ENCODE peak calls at places on chromosomes 13 and 19, in nine cellular contexts. C, R, G, X, Z, N, B, F and M are unnamed samples.

GRCh38 chr13:59534806-59535205 is 628.9 kb downstream of the DIAPH3 start:
- DNase-seq in C (no peak), R (no peak), G (peak; percentile 13), X (no peak), Z (no peak), N (no peak), B (no peak), F (no peak), M (no peak)

GRCh38 chr19:18897108-18898029 is 1.4 kb upstream of the CERS1 start:
- DNase-seq in C (no peak), R (no peak), G (no peak), X (no peak), Z (no peak), N (no peak), B (no peak), F (no peak), M (no peak)

GRCh38 chr19:35144600-35145436 is 1.8 kb downstream of the FXYD7 start:
- DNase-seq in C (peak; percentile 66), R (no peak), G (no peak), X (no peak), Z (no peak), N (peak; percentile 92), B (no peak), F (no peak), M (no peak)

GRCh38 chr19:49421039-49421877 is 2.0 kb downstream of the PTH2 start:
- DNase-seq in C (peak; percentile 43), R (peak; percentile 43), G (peak; percentile 79), X (no peak), Z (peak; percentile 20), N (no peak), B (peak; percentile 88), F (peak; percentile 72), M (peak; percentile 76)

GRCh38 chr13:113604186-113604585 is 19.6 kb downstream of the TFDP1 start:
- DNase-seq in C (no peak), R (no peak), G (no peak), X (no peak), Z (no peak), N (no peak), B (no peak), F (no peak), M (no peak)

GRCh38 chr13:102367836-102368235 is 34.0 kb downstream of the FGF14 start:
- DNase-seq in C (no peak), R (no peak), G (no peak), X (no peak), Z (no peak), N (no peak), B (no peak), F (no peak), M (peak; percentile 69)

GRCh38 chr19:15577184-15577771 is 37.7 kb upstream of the CYP4F8 start:
- DNase-seq in C (no peak), R (no peak), G (no peak), X (peak; percentile 46), Z (no peak), N (no peak), B (no peak), F (no peak), M (no peak)

GRCh38 chr19:19488041-19488874 is 27.1 kb downstream of the TSSK6 start:
- DNase-seq in C (no peak), R (no peak), G (no peak), X (no peak), Z (no peak), N (no peak), B (no peak), F (peak; percentile 27), M (no peak)

GRCh38 chr13:50587839-50588373 is 255.6 kb downstream of the DLEU7 start:
- DNase-seq in C (no peak), R (no peak), G (no peak), X (no peak), Z (no peak), N (no peak), B (no peak), F (no peak), M (no peak)

GRCh38 chr19:15332311-15332996 is at the start of gene BRD4:
- DNase-seq in C (peak; percentile 35), R (peak; percentile 48), G (peak; percentile 86), X (peak; percentile 93), Z (peak; percentile 41), N (peak; percentile 69), B (peak; percentile 74), F (peak; percentile 50), M (peak; percentile 81)

GRCh38 chr13:30224732-30225131 is 82.6 kb downstream of the KATNAL1 start:
- DNase-seq in C (peak; percentile 66), R (peak; percentile 12), G (no peak), X (no peak), Z (no peak), N (peak; percentile 6), B (no peak), F (peak; percentile 23), M (no peak)

GRCh38 chr13:31957772-31958171 is 73.8 kb upstream of the FRY start:
- DNase-seq in C (no peak), R (no peak), G (no peak), X (no peak), Z (no peak), N (no peak), B (no peak), F (no peak), M (no peak)

GRCh38 chr13:99376924-99377323 is 69.7 kb upstream of the GPR183 start:
- DNase-seq in C (no peak), R (no peak), G (no peak), X (peak; percentile 46), Z (no peak), N (no peak), B (no peak), F (no peak), M (no peak)

GRCh38 chr13:22014469-22014868 is 343.6 kb downstream of the FGF9 start:
- DNase-seq in C (peak; percentile 5), R (peak; percentile 72), G (no peak), X (no peak), Z (no peak), N (no peak), B (no peak), F (no peak), M (peak; percentile 67)

GRCh38 chr19:28466107-28467045 is 746.6 kb downstream of the UQCRFS1 start:
- DNase-seq in C (peak; percentile 35), R (peak; percentile 48), G (peak; percentile 66), X (peak; percentile 88), Z (peak; percentile 51), N (peak; percentile 41), B (peak; percentile 64), F (peak; percentile 60), M (peak; percentile 50)

GRCh38 chr13:48068952-48069351 is 26.0 kb downstream of the MED4 start:
- DNase-seq in C (no peak), R (no peak), G (no peak), X (no peak), Z (peak; percentile 5), N (no peak), B (no peak), F (no peak), M (no peak)

DNA sequence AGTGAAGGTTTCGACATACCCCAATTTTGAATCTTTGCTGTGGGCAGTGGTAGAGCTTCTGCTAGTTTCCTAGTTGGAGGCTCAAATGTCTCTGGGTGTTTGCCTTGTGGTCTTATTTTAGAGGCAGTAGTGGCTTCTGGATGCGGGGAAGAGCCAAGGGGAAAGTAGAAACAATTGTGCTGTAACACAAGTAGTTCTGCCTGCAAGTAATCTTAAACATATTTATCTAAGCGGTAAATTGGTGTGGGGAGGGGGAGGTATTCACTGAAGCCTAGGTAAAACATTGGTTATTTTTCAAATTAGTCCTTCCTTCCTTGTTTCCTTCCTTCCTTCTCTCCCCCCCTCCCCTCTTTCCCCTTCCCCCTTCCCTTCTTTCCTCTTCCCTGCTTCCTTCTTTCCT is at the start of gene PCDH20:
- DNase-seq in C (no peak), R (no peak), G (no peak), X (no peak), Z (peak; percentile 9), N (no peak), B (no peak), F (no peak), M (no peak)
- H3K4me3 ChIP-seq in C (no peak within 1 kb of the TSS), R (no peak within 1 kb of the TSS), G (peak within 1 kb of the TSS; percentile 60), X (no peak within 1 kb of the TSS), Z (peak within 1 kb of the TSS; percentile 60), N (peak within 1 kb of the TSS; percentile 26), B (peak within 1 kb of the TSS; percentile 49), F (peak within 1 kb of the TSS; percentile 24), M (no peak within 1 kb of the TSS)

DNA sequence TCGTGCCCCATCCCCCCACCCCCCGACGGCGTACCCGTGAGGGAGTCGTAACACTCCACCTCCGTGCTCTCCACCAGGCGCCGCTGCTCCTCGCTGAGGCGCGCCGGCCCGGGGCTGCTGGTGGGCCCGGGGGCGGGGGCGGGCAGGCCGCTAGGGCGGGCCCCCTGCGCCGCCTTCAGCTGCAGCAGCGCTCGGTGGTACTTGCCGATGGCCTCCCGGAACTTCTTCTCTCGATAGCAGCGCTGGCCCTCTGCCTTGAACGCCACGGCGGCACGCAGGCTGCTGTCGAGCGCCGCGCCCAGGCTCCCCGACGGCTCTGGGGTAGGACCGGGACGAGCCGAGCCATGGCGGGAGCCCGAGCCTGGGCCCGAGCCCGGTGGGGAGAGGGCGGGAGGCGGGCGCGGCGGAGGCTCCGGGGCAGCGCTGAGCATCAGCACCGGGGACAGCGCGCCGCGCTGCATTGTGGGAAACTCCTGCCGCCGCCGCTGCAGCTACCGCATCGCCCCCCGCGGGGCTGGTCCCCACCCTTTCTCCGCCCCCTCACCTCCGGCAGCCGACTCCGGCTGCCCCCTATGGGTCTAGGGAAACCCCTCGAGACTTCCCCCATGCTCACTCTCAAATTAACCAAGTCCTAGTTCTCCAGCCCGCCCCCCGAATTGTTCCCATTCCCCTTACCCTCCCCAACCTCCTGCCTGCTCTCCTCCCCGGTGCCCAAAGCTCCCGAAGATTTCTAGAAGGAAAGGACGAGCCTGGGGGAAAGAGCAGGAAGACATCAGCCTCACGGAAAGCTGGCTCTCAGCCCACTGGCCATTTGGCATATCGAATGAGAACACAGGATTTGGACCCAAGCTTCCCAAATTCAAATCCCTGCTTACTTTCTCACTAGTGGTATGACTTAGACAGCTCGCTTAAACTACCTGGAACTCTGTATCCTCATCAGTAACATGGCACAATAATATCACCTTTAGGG is at the start of gene TTC9B:
- DNase-seq in C (peak; percentile 14), R (no peak), G (peak; percentile 53), X (no peak), Z (no peak), N (no peak), B (peak; percentile 67), F (no peak), M (peak; percentile 37)
- H3K4me3 ChIP-seq in C (no peak within 1 kb of the TSS), R (no peak within 1 kb of the TSS), G (no peak within 1 kb of the TSS), X (no peak within 1 kb of the TSS), Z (no peak within 1 kb of the TSS), N (peak within 1 kb of the TSS; percentile 31), B (no peak within 1 kb of the TSS), F (no peak within 1 kb of the TSS), M (no peak within 1 kb of the TSS)

GRCh38 chr19:53982056-53982455 is 9.4 kb upstream of the CACNG6 start:
- DNase-seq in C (no peak), R (no peak), G (peak; percentile 7), X (no peak), Z (no peak), N (no peak), B (no peak), F (no peak), M (no peak)
- H3K4me3 ChIP-seq in C (no peak overlapping the region), R (no peak overlapping the region), G (no peak overlapping the region), X (no peak overlapping the region), Z (no peak overlapping the region), N (peak overlapping the region; percentile 69), B (no peak overlapping the region), F (peak overlapping the region; percentile 34), M (peak overlapping the region; percentile 17)

DNA sequence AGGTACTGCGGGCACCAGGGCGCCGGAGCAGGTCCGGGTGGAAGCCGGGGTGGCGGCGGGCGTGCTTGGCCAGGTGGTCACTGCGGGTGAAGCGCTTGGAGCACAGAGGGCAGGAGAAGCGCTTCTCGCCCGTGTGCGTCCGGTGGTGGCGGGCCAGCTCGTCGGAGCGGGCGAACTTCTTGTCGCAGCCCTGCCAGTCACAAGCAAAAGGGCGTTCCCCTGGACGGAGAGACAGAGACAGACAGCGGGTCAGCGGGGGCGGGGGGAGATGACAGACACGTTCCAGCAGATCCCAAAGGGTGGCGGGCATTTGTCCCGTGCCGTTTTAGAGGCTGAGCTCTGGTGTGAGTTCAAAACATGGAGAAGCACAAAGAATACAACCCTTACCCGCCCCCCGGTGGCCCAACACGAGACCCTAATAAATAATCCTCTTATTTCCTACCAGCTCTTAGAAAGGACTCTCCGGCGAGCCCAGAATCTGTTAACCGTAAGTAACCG is 6.3 kb upstream of the REXO1 start:
- DNase-seq in C (no peak), R (peak; percentile 24), G (no peak), X (peak; percentile 94), Z (no peak), N (no peak), B (no peak), F (no peak), M (no peak)
- H3K4me3 ChIP-seq in C (peak overlapping the region; percentile 45), R (peak overlapping the region; percentile 46), G (peak overlapping the region; percentile 27), X (no peak overlapping the region), Z (no peak overlapping the region), N (peak overlapping the region; percentile 30), B (no peak overlapping the region), F (no peak overlapping the region), M (no peak overlapping the region)